ENCODE peak calls at places on chromosomes 11 and 22, in nine cellular contexts. I is kidney, N is spleen, R is fibroblast of lung, J is dorsolateral prefrontal cortex, K is left ventricle myocardium inferior, Q is tibial artery, B is IMR-90, W is gastrocnemius medialis. L is an unnamed sample.

GRCh38 chr11:76317296-76317695 is 63.6 kb downstream of the THAP12 start:
- DNase-seq in R (no peak), K (no peak), I (peak; percentile 48), J (no peak), W (no peak), N (no peak), Q (no peak), B (no peak), L (no peak)

GRCh38 chr11:76713499-76713898 is 43.0 kb upstream of the LRRC32 start:
- DNase-seq in N (no peak), B (no peak), I (peak; percentile 24), W (no peak), Q (no peak), J (no peak), K (no peak), R (no peak), L (no peak)

GRCh38 chr22:39558950-39559349 is 11.6 kb upstream of the CACNA1I start:
- DNase-seq in Q (no peak), N (no peak), I (no peak), W (no peak), B (no peak), R (no peak), K (no peak), J (no peak), L (no peak)

GRCh38 chr11:73716153-73717056 is 44.5 kb downstream of the RAB6A start:
- DNase-seq in J (no peak), W (no peak), K (no peak), B (peak; percentile 2), R (no peak), I (no peak), N (no peak), Q (no peak), L (no peak)

GRCh38 chr22:43381693-43382092 is 30.1 kb upstream of the MPPED1 start:
- DNase-seq in Q (no peak), N (no peak), J (no peak), I (peak; percentile 25), B (peak; percentile 4), W (no peak), K (no peak), R (peak; percentile 20), L (no peak)

GRCh38 chr11:8699903-8700302 is 17.3 kb downstream of the RPL27A start:
- DNase-seq in R (peak; percentile 31), J (peak; percentile 69), K (no peak), W (no peak), N (no peak), Q (no peak), B (peak; percentile 55), I (no peak), L (peak; percentile 81)

GRCh38 chr11:116567721-116568242 is 205.0 kb downstream of the BUD13 start:
- DNase-seq in Q (no peak), B (no peak), K (no peak), W (no peak), N (no peak), I (no peak), R (no peak), J (no peak), L (no peak)

GRCh38 chr11:43644626-43645299 is 35.8 kb upstream of the HSD17B12 start:
- DNase-seq in N (no peak), I (no peak), B (peak; percentile 3), Q (no peak), R (peak; percentile 61), K (no peak), W (no peak), J (no peak), L (no peak)

GRCh38 chr11:103499710-103500340 is 390.6 kb downstream of the DYNC2H1 start:
- DNase-seq in B (peak; percentile 47), I (no peak), N (no peak), K (no peak), Q (no peak), J (no peak), R (no peak), W (no peak), L (no peak)

GRCh38 chr11:130022799-130023198 is 20.2 kb upstream of the PRDM10 start:
- DNase-seq in K (no peak), R (no peak), B (no peak), Q (no peak), N (no peak), W (no peak), I (no peak), J (no peak), L (no peak)

GRCh38 chr11:3002871-3003270 is 10.7 kb upstream of the NAP1L4 start:
- DNase-seq in W (peak; percentile 5), Q (no peak), J (no peak), I (no peak), K (no peak), N (no peak), B (no peak), R (no peak), L (no peak)

GRCh38 chr22:45212306-45212709 is 28.4 kb downstream of the KIAA0930 start:
- DNase-seq in K (peak; percentile 80), J (peak; percentile 95), R (peak; percentile 90), N (peak; percentile 79), I (peak; percentile 91), W (peak; percentile 80), Q (peak; percentile 84), B (peak; percentile 96), L (peak; percentile 94)

GRCh38 chr22:40178417-40179409 is 988 bp downstream of the TNRC6B start:
- DNase-seq in W (peak; percentile 33), I (no peak), R (peak; percentile 48), K (peak; percentile 28), J (no peak), B (peak; percentile 57), N (peak; percentile 77), Q (peak; percentile 47), L (peak; percentile 68)

GRCh38 chr22:44648085-44648820 is 53.8 kb upstream of the PRR5 start:
- DNase-seq in R (no peak), N (peak; percentile 69), Q (no peak), J (no peak), K (no peak), I (peak; percentile 25), B (peak; percentile 26), W (no peak), L (no peak)

GRCh38 chr11:30991376-30991775 is 378.2 kb downstream of the DCDC1 start:
- DNase-seq in N (no peak), Q (no peak), J (no peak), I (no peak), B (no peak), W (no peak), K (no peak), R (no peak), L (no peak)

GRCh38 chr11:124183045-124183444 is at the start of gene OR10D3:
- DNase-seq in W (no peak), J (no peak), N (no peak), B (no peak), Q (no peak), I (no peak), K (no peak), R (no peak), L (no peak)

GRCh38 chr11:84719935-84720577 is 907.1 kb downstream of the DLG2 start:
- DNase-seq in J (peak; percentile 11), N (peak; percentile 76), B (no peak), W (no peak), Q (no peak), K (peak; percentile 13), I (peak; percentile 73), R (no peak), L (no peak)

GRCh38 chr11:79011357-79011756 is 429.5 kb downstream of the TENM4 start:
- DNase-seq in Q (no peak), B (no peak), I (no peak), N (no peak), W (no peak), J (no peak), R (no peak), K (no peak), L (no peak)

GRCh38 chr22:19832476-19833108 is 22.1 kb downstream of the GNB1L start:
- DNase-seq in R (no peak), K (no peak), W (no peak), I (no peak), Q (no peak), J (no peak), B (no peak), N (no peak), L (no peak)
- H3K27ac ChIP-seq in R (no peak overlapping the region), K (no peak overlapping the region), W (no peak overlapping the region), I (no peak overlapping the region), Q (no peak overlapping the region), J (no peak overlapping the region), B (no peak overlapping the region), N (peak overlapping the region; percentile 4), L (no peak overlapping the region)

GRCh38 chr22:46482311-46482710 is 55.1 kb downstream of the CELSR1 start:
- DNase-seq in B (no peak), K (no peak), Q (no peak), R (no peak), J (no peak), W (no peak), N (no peak), I (no peak), L (no peak)
- H3K27ac ChIP-seq in B (no peak overlapping the region), K (no peak overlapping the region), Q (no peak overlapping the region), R (no peak overlapping the region), J (no peak overlapping the region), W (no peak overlapping the region), N (no peak overlapping the region), I (no peak overlapping the region), L (no peak overlapping the region)

GRCh38 chr11:86176165-86176884 is 68.2 kb upstream of the EED start:
- DNase-seq in W (peak; percentile 24), R (peak; percentile 53), K (no peak), N (no peak), J (no peak), B (peak; percentile 52), Q (no peak), I (no peak), L (no peak)

GRCh38 chr11:86174101-86175046 is 70.2 kb upstream of the EED start:
- DNase-seq in J (peak; percentile 11), K (peak; percentile 77), R (peak; percentile 97), B (peak; percentile 99), I (peak; percentile 85), Q (peak; percentile 81), W (peak; percentile 95), N (no peak), L (peak; percentile 87)

GRCh38 chr11:86175585-86175984 is 69.0 kb upstream of the EED start:
- DNase-seq in Q (no peak), R (no peak), K (no peak), W (no peak), J (no peak), B (no peak), N (no peak), I (no peak), L (no peak)

GRCh38 chr11:86179646-86180064 is 64.9 kb upstream of the EED start:
- DNase-seq in K (no peak), Q (no peak), W (no peak), I (no peak), R (no peak), N (no peak), J (no peak), B (no peak), L (no peak)

DNA sequence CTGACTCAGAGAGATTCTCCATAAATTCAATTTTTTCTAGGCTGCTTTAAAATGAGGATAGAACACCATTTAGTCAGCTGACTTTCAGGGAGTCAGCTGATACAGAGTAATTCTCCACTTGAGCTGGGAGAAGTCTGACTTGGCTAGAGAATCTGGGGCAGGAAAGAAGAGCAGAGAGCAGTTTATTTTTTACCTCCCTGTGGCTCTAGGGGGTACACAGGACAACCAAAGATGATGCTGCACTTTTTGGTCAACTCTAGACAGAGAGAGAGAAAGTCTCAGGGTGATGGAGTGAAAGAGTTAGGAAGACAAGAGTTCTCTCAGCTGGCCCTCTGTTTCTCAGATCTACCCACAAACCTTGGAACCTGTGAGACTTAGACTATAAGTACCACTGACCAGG is 67.2 kb upstream of the EED start:
- DNase-seq in K (no peak), W (no peak), I (no peak), J (no peak), B (no peak), R (no peak), Q (no peak), N (no peak), L (no peak)
- H3K27ac ChIP-seq in K (no peak overlapping the region), W (no peak overlapping the region), I (no peak overlapping the region), J (no peak overlapping the region), B (no peak overlapping the region), R (no peak overlapping the region), Q (no peak overlapping the region), N (no peak overlapping the region), L (no peak overlapping the region)

GRCh38 chr11:1283091-1283511 is 26.3 kb downstream of the TOLLIP start:
- DNase-seq in B (no peak), Q (no peak), N (peak; percentile 57), I (peak; percentile 59), K (no peak), W (no peak), R (no peak), J (no peak), L (no peak)
- H3K27ac ChIP-seq in B (no peak overlapping the region), Q (no peak overlapping the region), N (no peak overlapping the region), I (no peak overlapping the region), K (no peak overlapping the region), W (no peak overlapping the region), R (no peak overlapping the region), J (peak overlapping the region; percentile 28), L (no peak overlapping the region)

L was measured in SJSA1.